ENCODE peak calls at places on chromosomes 2 and 18, in five cellular contexts. U, Z, R, Q and P are unnamed samples.

GRCh38 chr2:44389895-44390294 is 28.1 kb downstream of the CAMKMT start:
- DNase-seq in U (no peak), Z (no peak), R (no peak), Q (no peak), P (no peak)

GRCh38 chr2:74053959-74054715 is 69.4 kb downstream of the TET3 start:
- DNase-seq in U (no peak), Z (no peak), R (no peak), Q (no peak), P (no peak)

GRCh38 chr2:41169744-41170143 is 717.9 kb upstream of the SLC8A1 start:
- DNase-seq in U (no peak), Z (no peak), R (no peak), Q (no peak), P (no peak)

GRCh38 chr18:49098386-49098785 is 147.6 kb upstream of the SMAD7 start:
- DNase-seq in U (no peak), Z (no peak), R (no peak), Q (no peak), P (no peak)

GRCh38 chr2:227906991-227907390 is 35.6 kb downstream of the DAW1 start:
- DNase-seq in U (peak), Z (no peak), R (no peak), Q (no peak), P (no peak)

GRCh38 chr2:27100036-27100435 is 13.5 kb downstream of the KHK start:
- DNase-seq in U (no peak), Z (no peak), R (no peak), Q (no peak), P (no peak)

GRCh38 chr2:6370753-6371152 is 495.0 kb downstream of the CMPK2 start:
- DNase-seq in U (no peak), Z (no peak), R (no peak), Q (no peak), P (no peak)

GRCh38 chr2:149225446-149225845 is 104.9 kb upstream of the LYPD6 start:
- DNase-seq in U (peak), Z (no peak), R (no peak), Q (peak), P (no peak)

GRCh38 chr2:144571770-144572169 is 51.9 kb upstream of the ZEB2 start:
- DNase-seq in U (no peak), Z (no peak), R (no peak), Q (no peak), P (no peak)

GRCh38 chr2:242022550-242023290 is 153.2 kb downstream of the RTP5 start:
- DNase-seq in U (no peak), Z (no peak), R (no peak), Q (no peak), P (no peak)

GRCh38 chr2:109379507-109379906 is 234.3 kb downstream of the SEPTIN10 start:
- DNase-seq in U (no peak), Z (no peak), R (no peak), Q (no peak), P (no peak)

GRCh38 chr18:49638209-49638785 is 76.4 kb downstream of the LIPG start:
- DNase-seq in U (no peak), Z (no peak), R (no peak), Q (no peak), P (no peak)

GRCh38 chr2:145200307-145200706 is 680.4 kb upstream of the ZEB2 start:
- DNase-seq in U (no peak), Z (no peak), R (no peak), Q (no peak), P (no peak)

GRCh38 chr18:8699948-8700347 is 5.4 kb upstream of the MTCL1 start:
- DNase-seq in U (no peak), Z (no peak), R (no peak), Q (no peak), P (no peak)

GRCh38 chr2:11746807-11747459 is 501 bp downstream of the LPIN1 start:
- DNase-seq in U (no peak), Z (no peak), R (no peak), Q (peak), P (no peak)

GRCh38 chr2:25310965-25311865 is 30.5 kb downstream of the DNMT3A start:
- DNase-seq in U (no peak), Z (no peak), R (no peak), Q (peak), P (no peak)

GRCh38 chr2:23757686-23758433 is 169.1 kb downstream of the ATAD2B start:
- DNase-seq in U (peak), Z (no peak), R (no peak), Q (no peak), P (no peak)

GRCh38 chr2:64861338-64862000 is 127.7 kb upstream of the SLC1A4 start:
- DNase-seq in U (no peak), Z (no peak), R (peak), Q (no peak), P (peak)

GRCh38 chr2:39408351-39409136 is 28.5 kb downstream of the MAP4K3 start:
- DNase-seq in U (peak), Z (no peak), R (peak), Q (no peak), P (no peak)

GRCh38 chr2:163345795-163346573 is 389.8 kb downstream of the FIGN start:
- DNase-seq in U (peak), Z (no peak), R (peak), Q (peak), P (peak)

GRCh38 chr2:181570833-181571661 is 85.9 kb downstream of the CERKL start:
- DNase-seq in U (peak), Z (no peak), R (no peak), Q (no peak), P (no peak)

GRCh38 chr2:44112096-44112495 is 56.6 kb upstream of the PPM1B start:
- DNase-seq in U (no peak), Z (no peak), R (no peak), Q (no peak), P (no peak)

GRCh38 chr2:119250891-119251290 is 27.3 kb downstream of the STEAP3 start:
- DNase-seq in U (no peak), Z (no peak), R (no peak), Q (no peak), P (no peak)

GRCh38 chr2:8548065-8548870 is 133.6 kb upstream of the ID2 start:
- DNase-seq in U (no peak), Z (no peak), R (no peak), Q (no peak), P (no peak)

GRCh38 chr18:71114550-71115210 is 825.8 kb downstream of the SOCS6 start:
- DNase-seq in U (no peak), Z (no peak), R (no peak), Q (no peak), P (no peak)

GRCh38 chr2:172052000-172052983 is 33.0 kb upstream of the DLX1 start:
- DNase-seq in U (no peak), Z (no peak), R (peak), Q (peak), P (peak)

GRCh38 chr2:176652300-176653182 is 383.3 kb downstream of the MTX2 start:
- DNase-seq in U (peak), Z (no peak), R (peak), Q (peak), P (peak)

GRCh38 chr2:48175254-48175653 is 269.0 kb upstream of the FBXO11 start:
- DNase-seq in U (peak), Z (no peak), R (no peak), Q (no peak), P (no peak)

GRCh38 chr2:36356199-36356989 is 816 bp downstream of the CRIM1 start:
- DNase-seq in U (no peak), Z (peak), R (peak), Q (no peak), P (peak)

GRCh38 chr18:55477537-55478300 is 110.3 kb downstream of the TCF4 start:
- DNase-seq in U (peak), Z (no peak), R (peak), Q (no peak), P (peak)

GRCh38 chr2:235406420-235406819 is 87.4 kb upstream of the AGAP1 start:
- DNase-seq in U (no peak), Z (no peak), R (no peak), Q (no peak), P (no peak)

GRCh38 chr2:191045141-191045540 is 31.2 kb upstream of the STAT1 start:
- DNase-seq in U (no peak), Z (no peak), R (no peak), Q (no peak), P (no peak)

GRCh38 chr2:157251932-157252331 is 5.6 kb upstream of the GALNT5 start:
- DNase-seq in U (no peak), Z (no peak), R (no peak), Q (no peak), P (no peak)

GRCh38 chr2:37886745-37887144 is 38.3 kb upstream of the RMDN2 start:
- DNase-seq in U (peak), Z (no peak), R (no peak), Q (no peak), P (no peak)

GRCh38 chr18:36578871-36579270 is 249.9 kb downstream of the TPGS2 start:
- DNase-seq in U (peak), Z (no peak), R (no peak), Q (no peak), P (no peak)

GRCh38 chr2:109162999-109163398 is 34.0 kb downstream of the SH3RF3 start:
- DNase-seq in U (no peak), Z (no peak), R (no peak), Q (peak), P (no peak)